ENCODE peak calls at places on chromosomes 3 and 15, in four cellular contexts. One of them, this sample, is unnamed.

GRCh38 chr3:45969953-45970352 is 25.7 kb downstream of the FYCO1 start:
- DNase-seq in gastrocnemius medialis: no peak
- DNase-seq in AG09319: no peak
- DNase-seq in MM.1S: no peak
- DNase-seq in this sample: no peak

GRCh38 chr3:194950906-194951628 is 265.4 kb downstream of the FAM43A start:
- DNase-seq in gastrocnemius medialis: no peak
- DNase-seq in AG09319: no peak
- DNase-seq in MM.1S: no peak
- DNase-seq in this sample: no peak

GRCh38 chr3:46947981-46948791 is 28.4 kb downstream of the CCDC12 start:
- DNase-seq in gastrocnemius medialis: peak
- DNase-seq in AG09319: no peak
- DNase-seq in MM.1S: no peak
- DNase-seq in this sample: no peak

GRCh38 chr3:65950340-65951326 is 88.1 kb downstream of the MAGI1 start:
- DNase-seq in gastrocnemius medialis: no peak
- DNase-seq in AG09319: no peak
- DNase-seq in MM.1S: no peak
- DNase-seq in this sample: no peak

GRCh38 chr3:71725279-71725991 is at the start of gene EIF4E3:
- DNase-seq in gastrocnemius medialis: no peak
- DNase-seq in AG09319: no peak
- DNase-seq in MM.1S: peak
- DNase-seq in this sample: no peak

GRCh38 chr3:109902549-109902948 is 565.2 kb upstream of the DPPA4 start:
- DNase-seq in gastrocnemius medialis: no peak
- DNase-seq in AG09319: no peak
- DNase-seq in MM.1S: no peak
- DNase-seq in this sample: no peak

GRCh38 chr3:13272831-13273603 is 147.1 kb downstream of the NUP210 start:
- DNase-seq in gastrocnemius medialis: no peak
- DNase-seq in AG09319: no peak
- DNase-seq in MM.1S: no peak
- DNase-seq in this sample: no peak

GRCh38 chr3:158330820-158331219 is 220.9 kb downstream of the RSRC1 start:
- DNase-seq in gastrocnemius medialis: no peak
- DNase-seq in AG09319: no peak
- DNase-seq in MM.1S: no peak
- DNase-seq in this sample: no peak

GRCh38 chr3:41162981-41163380 is 36.3 kb upstream of the CTNNB1 start:
- DNase-seq in gastrocnemius medialis: no peak
- DNase-seq in AG09319: no peak
- DNase-seq in MM.1S: no peak
- DNase-seq in this sample: no peak

GRCh38 chr3:72288955-72289707 is 504.2 kb upstream of the PROK2 start:
- DNase-seq in gastrocnemius medialis: no peak
- DNase-seq in AG09319: peak
- DNase-seq in MM.1S: no peak
- DNase-seq in this sample: peak

GRCh38 chr3:55477306-55478010 is 9.6 kb downstream of the WNT5A start:
- DNase-seq in gastrocnemius medialis: no peak
- DNase-seq in AG09319: no peak
- DNase-seq in MM.1S: no peak
- DNase-seq in this sample: no peak

GRCh38 chr15:45115312-45115820 is 1.2 kb downstream of the DUOXA2 start:
- DNase-seq in gastrocnemius medialis: no peak
- DNase-seq in AG09319: no peak
- DNase-seq in MM.1S: no peak
- DNase-seq in this sample: no peak

GRCh38 chr3:184786271-184787010 is 25.5 kb upstream of the VPS8 start:
- DNase-seq in gastrocnemius medialis: peak
- DNase-seq in AG09319: peak
- DNase-seq in MM.1S: no peak
- DNase-seq in this sample: no peak

GRCh38 chr3:49805367-49805782 is 2.3 kb downstream of the INKA1 start:
- DNase-seq in gastrocnemius medialis: peak
- DNase-seq in AG09319: peak
- DNase-seq in MM.1S: no peak
- DNase-seq in this sample: peak

GRCh38 chr15:82539690-82540054 is 585 bp downstream of the RPS17 start:
- DNase-seq in gastrocnemius medialis: no peak
- DNase-seq in AG09319: no peak
- DNase-seq in MM.1S: no peak
- DNase-seq in this sample: peak

GRCh38 chr15:101123222-101123910 is 128.5 kb downstream of the CHSY1 start:
- DNase-seq in gastrocnemius medialis: no peak
- DNase-seq in AG09319: peak
- DNase-seq in MM.1S: no peak
- DNase-seq in this sample: no peak

GRCh38 chr3:9271903-9272302 is 22.5 kb upstream of the SRGAP3 start:
- DNase-seq in gastrocnemius medialis: no peak
- DNase-seq in AG09319: no peak
- DNase-seq in MM.1S: no peak
- DNase-seq in this sample: no peak

GRCh38 chr3:45682311-45682710 is 6.9 kb upstream of the SACM1L start:
- DNase-seq in gastrocnemius medialis: peak
- DNase-seq in AG09319: no peak
- DNase-seq in MM.1S: no peak
- DNase-seq in this sample: no peak

GRCh38 chr3:71641669-71642068 is 58.1 kb upstream of the FOXP1 start:
- DNase-seq in gastrocnemius medialis: no peak
- DNase-seq in AG09319: no peak
- DNase-seq in MM.1S: no peak
- DNase-seq in this sample: no peak

GRCh38 chr15:38242055-38242454 is 10.6 kb upstream of the SPRED1 start:
- DNase-seq in gastrocnemius medialis: no peak
- DNase-seq in AG09319: no peak
- DNase-seq in MM.1S: peak
- DNase-seq in this sample: peak

GRCh38 chr15:90239371-90239770 is 5.4 kb downstream of the GDPGP1 start:
- DNase-seq in gastrocnemius medialis: no peak
- DNase-seq in AG09319: no peak
- DNase-seq in MM.1S: no peak
- DNase-seq in this sample: no peak

GRCh38 chr15:49832421-49832980 is 211.7 kb downstream of the DTWD1 start:
- DNase-seq in gastrocnemius medialis: no peak
- DNase-seq in AG09319: no peak
- DNase-seq in MM.1S: no peak
- DNase-seq in this sample: peak

GRCh38 chr3:175287361-175287963 is 428.3 kb downstream of the NAALADL2 start:
- DNase-seq in gastrocnemius medialis: no peak
- DNase-seq in AG09319: no peak
- DNase-seq in MM.1S: peak
- DNase-seq in this sample: no peak

GRCh38 chr15:101031203-101031602 is 112.0 kb downstream of the LRRK1 start:
- DNase-seq in gastrocnemius medialis: no peak
- DNase-seq in AG09319: no peak
- DNase-seq in MM.1S: no peak
- DNase-seq in this sample: no peak

GRCh38 chr3:28139288-28139687 is 102.1 kb upstream of the CMC1 start:
- DNase-seq in gastrocnemius medialis: peak
- DNase-seq in AG09319: no peak
- DNase-seq in MM.1S: no peak
- DNase-seq in this sample: no peak

GRCh38 chr3:177229791-177230190 is 32.5 kb upstream of the TBL1XR1 start:
- DNase-seq in gastrocnemius medialis: no peak
- DNase-seq in AG09319: no peak
- DNase-seq in MM.1S: no peak
- DNase-seq in this sample: no peak

GRCh38 chr15:71573599-71573998 is 236.8 kb upstream of the NR2E3 start:
- DNase-seq in gastrocnemius medialis: no peak
- DNase-seq in AG09319: no peak
- DNase-seq in MM.1S: no peak
- DNase-seq in this sample: no peak

GRCh38 chr3:101676765-101677435 is at the start of gene ZBTB11:
- DNase-seq in gastrocnemius medialis: peak
- DNase-seq in AG09319: peak
- DNase-seq in MM.1S: peak
- DNase-seq in this sample: peak

GRCh38 chr15:96115642-96116041 is 214.9 kb upstream of the NR2F2 start:
- DNase-seq in gastrocnemius medialis: no peak
- DNase-seq in AG09319: no peak
- DNase-seq in MM.1S: no peak
- DNase-seq in this sample: no peak

GRCh38 chr3:161217496-161217895 is 3.6 kb upstream of the NMD3 start:
- DNase-seq in gastrocnemius medialis: no peak
- DNase-seq in AG09319: no peak
- DNase-seq in MM.1S: no peak
- DNase-seq in this sample: no peak

GRCh38 chr15:73951044-73951561 is 24.8 kb downstream of the LOXL1 start:
- DNase-seq in gastrocnemius medialis: peak
- DNase-seq in AG09319: peak
- DNase-seq in MM.1S: peak
- DNase-seq in this sample: peak

GRCh38 chr15:74656935-74657535 is 38.8 kb downstream of the EDC3 start:
- DNase-seq in gastrocnemius medialis: no peak
- DNase-seq in AG09319: no peak
- DNase-seq in MM.1S: no peak
- DNase-seq in this sample: no peak

GRCh38 chr3:170431054-170431453 is 12.4 kb downstream of the CLDN11 start:
- DNase-seq in gastrocnemius medialis: no peak
- DNase-seq in AG09319: no peak
- DNase-seq in MM.1S: no peak
- DNase-seq in this sample: no peak

GRCh38 chr15:37109952-37110630 is 9.7 kb upstream of the MEIS2 start:
- DNase-seq in gastrocnemius medialis: no peak
- DNase-seq in AG09319: no peak
- DNase-seq in MM.1S: no peak
- DNase-seq in this sample: no peak

GRCh38 chr15:59501531-59502113 is 63.6 kb downstream of the FAM81A start:
- DNase-seq in gastrocnemius medialis: no peak
- DNase-seq in AG09319: no peak
- DNase-seq in MM.1S: peak
- DNase-seq in this sample: peak

GRCh38 chr15:74784426-74784825 is 2.5 kb downstream of the CSK start:
- DNase-seq in gastrocnemius medialis: no peak
- DNase-seq in AG09319: no peak
- DNase-seq in MM.1S: peak
- DNase-seq in this sample: peak

GRCh38 chr15:100598655-100599054 is 3.3 kb downstream of the LINS1 start:
- DNase-seq in gastrocnemius medialis: no peak
- DNase-seq in AG09319: no peak
- DNase-seq in MM.1S: no peak
- DNase-seq in this sample: no peak

GRCh38 chr3:49013113-49013737 is 5.2 kb downstream of the DALRD3 start:
- DNase-seq in gastrocnemius medialis: no peak
- DNase-seq in AG09319: no peak
- DNase-seq in MM.1S: no peak
- DNase-seq in this sample: no peak